ENCODE peak calls at places on chromosomes 6 and 20, in four cellular contexts. P is stimulated activated CD8-positive, alpha-beta memory T cell treated with anti-CD3 and anti-CD28 coated beads, Interleukin-7, amount 100 ng/mL, for 24 hours; R is omental fat pad; M is T follicular helper cell. Z is an unnamed sample.

GRCh38 chr6:154399097-154399496 is 42.5 kb upstream of the IPCEF1 start:
- DNase-seq in P (no peak), R (no peak), M (no peak), Z (no peak)

GRCh38 chr6:106874481-106874880 is 100.0 kb downstream of the CD24 start:
- DNase-seq in P (no peak), R (no peak), M (no peak), Z (no peak)

GRCh38 chr6:37239950-37240713 is 17.4 kb upstream of the TBC1D22B start:
- DNase-seq in R (peak), P (peak), M (peak), Z (peak)

GRCh38 chr6:90860822-90861601 is 274.1 kb upstream of the MAP3K7 start:
- DNase-seq in R (no peak), M (no peak), P (no peak), Z (no peak)

GRCh38 chr6:23505021-23505420 is 621.0 kb upstream of the NRSN1 start:
- DNase-seq in P (no peak), M (no peak), R (no peak), Z (no peak)

GRCh38 chr6:1390071-1390804 is 862 bp downstream of the FOXF2 start:
- DNase-seq in P (no peak), M (no peak), R (no peak), Z (no peak)

GRCh38 chr20:36367907-36368306 is 61.8 kb downstream of the DLGAP4 start:
- DNase-seq in R (no peak), M (no peak), P (no peak), Z (no peak)

GRCh38 chr20:41670631-41671030 is 52.5 kb upstream of the CHD6 start:
- DNase-seq in P (no peak), R (no peak), M (no peak), Z (no peak)

GRCh38 chr20:51660741-51661608 is 107.2 kb downstream of the ATP9A start:
- DNase-seq in P (no peak), M (no peak), R (no peak), Z (no peak)

GRCh38 chr6:99026135-99026534 is 78.4 kb upstream of the FBXL4 start:
- DNase-seq in R (no peak), M (no peak), P (no peak), Z (no peak)

GRCh38 chr6:159414711-159415110 is 245.5 kb downstream of the FNDC1 start:
- DNase-seq in R (no peak), P (no peak), M (no peak), Z (no peak)

GRCh38 chr6:101114703-101115102 is 233.6 kb upstream of the ASCC3 start:
- DNase-seq in P (no peak), M (no peak), R (no peak), Z (no peak)

GRCh38 chr20:58188496-58188895 is 40.0 kb downstream of the ANKRD60 start:
- DNase-seq in R (no peak), M (no peak), P (no peak), Z (no peak)

GRCh38 chr6:160756021-160756420 is 54.0 kb downstream of the PLG start:
- DNase-seq in P (no peak), R (no peak), M (no peak), Z (no peak)

GRCh38 chr6:112694986-112695385 is 347.9 kb downstream of the RFPL4B start:
- DNase-seq in M (no peak), R (no peak), P (no peak), Z (no peak)

GRCh38 chr6:36418558-36418957 is 24.1 kb downstream of the PXT1 start:
- DNase-seq in R (no peak), M (no peak), P (no peak), Z (no peak)